ENCODE peak calls at places on chromosome 1, in six cellular contexts. One of them, this sample, is unnamed.

GRCh38 chr1:92858564-92859399 is 26.9 kb downstream of the RPL5 start:
- DNase-seq in K562: peak
- DNase-seq in HepG2: peak
- DNase-seq in SK-N-SH: peak
- DNase-seq in GM12892: peak
- DNase-seq in GM12878: peak
- DNase-seq in this sample: peak

GRCh38 chr1:175376194-175376593 is 183.6 kb upstream of the KIAA0040 start:
- DNase-seq in K562: peak
- DNase-seq in SK-N-SH: peak
- DNase-seq in GM12892: no peak
- DNase-seq in GM12878: no peak
- DNase-seq in HepG2: peak
- DNase-seq in this sample: no peak

GRCh38 chr1:210280221-210280620 is 47.6 kb downstream of the SERTAD4 start:
- DNase-seq in GM12892: no peak
- DNase-seq in SK-N-SH: no peak
- DNase-seq in HepG2: no peak
- DNase-seq in K562: no peak
- DNase-seq in GM12878: no peak
- DNase-seq in this sample: no peak

GRCh38 chr1:98660941-98661543 is 479 bp upstream of the SNX7 start:
- DNase-seq in K562: no peak
- DNase-seq in GM12892: no peak
- DNase-seq in GM12878: no peak
- DNase-seq in SK-N-SH: no peak
- DNase-seq in HepG2: no peak
- DNase-seq in this sample: no peak

GRCh38 chr1:66237722-66238479 is 296.1 kb upstream of the SGIP1 start:
- DNase-seq in GM12892: no peak
- DNase-seq in GM12878: no peak
- DNase-seq in SK-N-SH: no peak
- DNase-seq in K562: no peak
- DNase-seq in HepG2: no peak
- DNase-seq in this sample: no peak

GRCh38 chr1:28592314-28593071 is 428 bp downstream of the RAB42 start:
- DNase-seq in GM12878: no peak
- DNase-seq in K562: no peak
- DNase-seq in SK-N-SH: peak
- DNase-seq in HepG2: no peak
- DNase-seq in GM12892: no peak
- DNase-seq in this sample: no peak

GRCh38 chr1:93716974-93717373 is 35.3 kb upstream of the BCAR3 start:
- DNase-seq in HepG2: no peak
- DNase-seq in K562: peak
- DNase-seq in SK-N-SH: no peak
- DNase-seq in GM12892: no peak
- DNase-seq in GM12878: no peak
- DNase-seq in this sample: peak

GRCh38 chr1:23354260-23354659 is 10.2 kb upstream of the HNRNPR start:
- DNase-seq in K562: no peak
- DNase-seq in HepG2: peak
- DNase-seq in GM12878: no peak
- DNase-seq in SK-N-SH: no peak
- DNase-seq in GM12892: no peak
- DNase-seq in this sample: no peak

GRCh38 chr1:209895709-209896108 is 42.3 kb upstream of the SYT14 start:
- DNase-seq in GM12892: no peak
- DNase-seq in HepG2: no peak
- DNase-seq in GM12878: no peak
- DNase-seq in K562: no peak
- DNase-seq in SK-N-SH: no peak
- DNase-seq in this sample: no peak

GRCh38 chr1:32151319-32151787 is 28.1 kb upstream of the TXLNA start:
- DNase-seq in GM12892: no peak
- DNase-seq in SK-N-SH: peak
- DNase-seq in HepG2: no peak
- DNase-seq in GM12878: no peak
- DNase-seq in K562: no peak
- DNase-seq in this sample: no peak

GRCh38 chr1:183807549-183808168 is 2.7 kb downstream of the RGL1 start:
- DNase-seq in SK-N-SH: no peak
- DNase-seq in HepG2: no peak
- DNase-seq in K562: no peak
- DNase-seq in GM12892: no peak
- DNase-seq in GM12878: peak
- DNase-seq in this sample: no peak

GRCh38 chr1:207361910-207362309 is 40.4 kb downstream of the CD55 start:
- DNase-seq in K562: peak
- DNase-seq in HepG2: no peak
- DNase-seq in GM12878: no peak
- DNase-seq in GM12892: no peak
- DNase-seq in SK-N-SH: no peak
- DNase-seq in this sample: no peak

GRCh38 chr1:20233394-20233793 is 47.1 kb upstream of the PLA2G2C start:
- DNase-seq in HepG2: peak
- DNase-seq in GM12878: no peak
- DNase-seq in GM12892: no peak
- DNase-seq in SK-N-SH: peak
- DNase-seq in K562: peak
- DNase-seq in this sample: no peak

GRCh38 chr1:92563457-92564216 is 76.9 kb upstream of the GFI1 start:
- DNase-seq in K562: no peak
- DNase-seq in SK-N-SH: no peak
- DNase-seq in GM12878: peak
- DNase-seq in HepG2: no peak
- DNase-seq in GM12892: no peak
- DNase-seq in this sample: peak

GRCh38 chr1:59433440-59433813 is 136.5 kb downstream of the FGGY start:
- DNase-seq in K562: no peak
- DNase-seq in SK-N-SH: no peak
- DNase-seq in GM12892: no peak
- DNase-seq in HepG2: no peak
- DNase-seq in GM12878: no peak
- DNase-seq in this sample: no peak

GRCh38 chr1:183234660-183235476 is 48.8 kb downstream of the LAMC2 start:
- DNase-seq in HepG2: peak
- DNase-seq in GM12892: no peak
- DNase-seq in GM12878: no peak
- DNase-seq in K562: peak
- DNase-seq in SK-N-SH: peak
- DNase-seq in this sample: no peak

GRCh38 chr1:40532062-40532389 is 589 bp downstream of the ZNF684 start:
- DNase-seq in HepG2: no peak
- DNase-seq in K562: no peak
- DNase-seq in GM12892: no peak
- DNase-seq in SK-N-SH: no peak
- DNase-seq in GM12878: no peak
- DNase-seq in this sample: no peak

GRCh38 chr1:78553859-78554258 is 63.1 kb downstream of the PTGFR start:
- DNase-seq in SK-N-SH: no peak
- DNase-seq in GM12892: no peak
- DNase-seq in HepG2: peak
- DNase-seq in K562: peak
- DNase-seq in GM12878: no peak
- DNase-seq in this sample: no peak

GRCh38 chr1:10975567-10976326 is 36.7 kb upstream of the TARDBP start:
- DNase-seq in SK-N-SH: peak
- DNase-seq in GM12878: no peak
- DNase-seq in HepG2: peak
- DNase-seq in GM12892: no peak
- DNase-seq in K562: no peak
- DNase-seq in this sample: no peak

GRCh38 chr1:151723726-151724370 is 2.5 kb downstream of the RIIAD1 start:
- DNase-seq in HepG2: no peak
- DNase-seq in K562: no peak
- DNase-seq in GM12878: no peak
- DNase-seq in GM12892: no peak
- DNase-seq in SK-N-SH: no peak
- DNase-seq in this sample: no peak

GRCh38 chr1:202187040-202187671 is 6.4 kb upstream of the LGR6 start:
- DNase-seq in HepG2: no peak
- DNase-seq in GM12878: no peak
- DNase-seq in GM12892: no peak
- DNase-seq in K562: no peak
- DNase-seq in SK-N-SH: no peak
- DNase-seq in this sample: no peak

GRCh38 chr1:192580351-192580962 is 4.9 kb downstream of the RGS1 start:
- DNase-seq in HepG2: peak
- DNase-seq in SK-N-SH: no peak
- DNase-seq in GM12878: peak
- DNase-seq in GM12892: no peak
- DNase-seq in K562: no peak
- DNase-seq in this sample: no peak

GRCh38 chr1:94862718-94863117 is 42.6 kb downstream of the SLC44A3 start:
- DNase-seq in K562: no peak
- DNase-seq in SK-N-SH: no peak
- DNase-seq in GM12892: no peak
- DNase-seq in GM12878: no peak
- DNase-seq in HepG2: no peak
- DNase-seq in this sample: no peak

GRCh38 chr1:53183277-53183990 is 13.2 kb upstream of the CPT2 start:
- DNase-seq in GM12892: no peak
- DNase-seq in HepG2: peak
- DNase-seq in GM12878: no peak
- DNase-seq in K562: peak
- DNase-seq in SK-N-SH: no peak
- DNase-seq in this sample: no peak
- TF ChIP-seq POLR2AphosphoS5 in GM12892: no peak
- TF ChIP-seq POLR2AphosphoS5 in HepG2: peak
- TF ChIP-seq POLR2AphosphoS5 in GM12878: no peak
- TF ChIP-seq POLR2AphosphoS5 in K562: no peak
- TF ChIP-seq POLR2AphosphoS5 in SK-N-SH: no peak
- TF ChIP-seq POLR2AphosphoS5 in this sample: no peak

DNA sequence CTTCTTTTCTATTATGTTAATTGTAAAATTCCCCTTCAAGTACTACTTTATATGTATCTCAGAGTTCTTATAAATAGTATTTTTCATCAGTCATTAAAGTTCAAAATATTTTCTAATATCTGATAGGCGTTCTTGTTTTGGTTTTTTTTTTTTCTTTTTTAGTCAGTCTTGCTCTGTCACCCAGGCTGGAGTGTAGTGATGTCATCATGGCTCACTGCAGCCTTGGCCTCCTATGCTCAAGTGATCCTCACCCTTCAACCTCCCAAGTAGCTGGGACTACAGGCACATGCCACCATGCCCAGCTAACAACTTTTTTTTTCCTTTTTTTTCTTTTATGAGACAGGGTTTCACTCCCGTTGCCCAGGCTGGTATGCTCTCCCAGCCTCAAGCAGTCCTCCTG is 27.3 kb downstream of the AGMAT start:
- DNase-seq in SK-N-SH: no peak
- DNase-seq in GM12878: no peak
- DNase-seq in K562: no peak
- DNase-seq in GM12892: no peak
- DNase-seq in HepG2: no peak
- DNase-seq in this sample: no peak
- TF ChIP-seq TAF1 in SK-N-SH: no peak
- TF ChIP-seq TAF1 in GM12878: no peak
- TF ChIP-seq TAF1 in K562: no peak
- TF ChIP-seq TAF1 in GM12892: no peak
- TF ChIP-seq TAF1 in HepG2: no peak
- TF ChIP-seq TAF1 in this sample: no peak

DNA sequence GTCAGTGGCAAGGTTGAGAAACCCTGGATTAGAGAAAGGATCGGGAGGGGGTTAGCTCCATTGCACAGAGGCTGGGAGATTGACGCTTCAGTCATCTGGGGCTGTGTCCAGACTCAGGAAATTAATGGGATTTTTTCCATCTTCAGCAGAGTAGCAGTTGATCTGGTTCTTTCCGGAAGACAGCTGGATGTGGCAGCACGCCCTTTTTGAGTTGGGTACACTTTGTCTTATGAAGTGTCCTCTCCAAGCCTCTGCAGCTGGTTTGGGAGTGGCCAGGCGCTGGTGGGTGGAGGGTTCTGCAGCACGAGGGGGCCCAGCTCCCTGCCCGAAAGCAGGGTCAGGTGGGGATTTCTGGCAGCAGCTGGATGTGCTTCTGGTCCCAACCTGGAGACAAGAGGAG is 95.1 kb downstream of the TAS1R2 start:
- DNase-seq in GM12878: no peak
- DNase-seq in SK-N-SH: no peak
- DNase-seq in GM12892: no peak
- DNase-seq in HepG2: no peak
- DNase-seq in K562: no peak
- DNase-seq in this sample: no peak
- TF ChIP-seq POLR2AphosphoS5 in GM12878: no peak
- TF ChIP-seq POLR2AphosphoS5 in SK-N-SH: no peak
- TF ChIP-seq POLR2AphosphoS5 in GM12892: no peak
- TF ChIP-seq POLR2AphosphoS5 in HepG2: no peak
- TF ChIP-seq POLR2AphosphoS5 in K562: no peak
- TF ChIP-seq POLR2AphosphoS5 in this sample: no peak

GRCh38 chr1:186974774-186975181 is 146.0 kb downstream of the PLA2G4A start:
- DNase-seq in GM12878: no peak
- DNase-seq in K562: no peak
- DNase-seq in HepG2: no peak
- DNase-seq in GM12892: no peak
- DNase-seq in SK-N-SH: peak
- DNase-seq in this sample: no peak

GRCh38 chr1:186976700-186977099 is 148.0 kb downstream of the PLA2G4A start:
- DNase-seq in HepG2: no peak
- DNase-seq in GM12878: no peak
- DNase-seq in K562: no peak
- DNase-seq in SK-N-SH: no peak
- DNase-seq in GM12892: no peak
- DNase-seq in this sample: no peak

GRCh38 chr1:186978596-186979556 is 150.1 kb downstream of the PLA2G4A start:
- DNase-seq in GM12892: no peak
- DNase-seq in SK-N-SH: peak
- DNase-seq in GM12878: peak
- DNase-seq in K562: no peak
- DNase-seq in HepG2: no peak
- DNase-seq in this sample: no peak

GRCh38 chr1:186980400-186980799 is 151.7 kb downstream of the PLA2G4A start:
- DNase-seq in GM12878: no peak
- DNase-seq in HepG2: no peak
- DNase-seq in SK-N-SH: no peak
- DNase-seq in K562: no peak
- DNase-seq in GM12892: no peak
- DNase-seq in this sample: no peak

DNA sequence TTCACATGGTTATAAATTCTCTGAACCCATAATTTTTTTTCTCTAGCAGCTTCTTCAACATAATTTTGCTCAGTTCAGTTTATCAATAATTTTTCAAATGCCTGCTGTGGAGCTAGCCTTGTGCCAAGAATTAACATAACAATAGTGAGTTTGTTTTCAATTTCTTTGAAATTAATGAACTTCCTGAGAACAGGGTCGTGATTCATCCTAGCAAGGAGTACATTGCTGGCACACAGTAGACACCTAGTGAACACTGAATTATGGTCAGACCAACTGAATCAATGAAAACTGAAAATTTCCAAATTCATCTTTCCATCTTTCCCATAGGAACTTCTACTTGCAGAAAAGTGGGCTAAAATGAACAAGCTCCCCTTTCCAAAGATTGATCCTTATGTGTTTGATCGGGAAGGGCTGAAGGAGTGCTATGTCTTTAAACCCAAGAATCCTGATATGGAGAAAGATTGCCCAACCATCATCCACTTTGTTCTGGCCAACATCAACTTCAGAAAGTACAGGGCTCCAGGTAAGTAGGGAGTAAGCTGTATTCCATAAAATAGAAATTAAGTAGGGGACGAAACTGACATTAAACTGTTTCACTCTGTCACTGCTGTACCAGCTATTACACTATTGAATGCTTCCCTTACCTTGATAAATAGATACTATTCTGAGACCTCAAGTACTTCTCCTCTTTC is 148.7 kb downstream of the PLA2G4A start:
- DNase-seq in GM12892: no peak
- DNase-seq in GM12878: no peak
- DNase-seq in K562: no peak
- DNase-seq in SK-N-SH: no peak
- DNase-seq in HepG2: no peak
- DNase-seq in this sample: no peak
- TF ChIP-seq TAF1 in GM12892: no peak
- TF ChIP-seq TAF1 in GM12878: no peak
- TF ChIP-seq TAF1 in K562: no peak
- TF ChIP-seq TAF1 in SK-N-SH: no peak
- TF ChIP-seq TAF1 in HepG2: no peak
- TF ChIP-seq TAF1 in this sample: no peak